ENCODE peak calls at places on chromosomes 7 and 10, in seven cellular contexts. W is fibroblast of pulmonary artery; C is mammary epithelial cell; F is bronchial epithelial cell; N is left lung; B is CD8-positive, alpha-beta memory T cell; Z is A549. Q is an unnamed sample.
A peak's percentile ranks its signal among the peaks of the same experiment; 100 is the strongest.

GRCh38 chr10:124224331-124225028 is 131.1 kb upstream of the CHST15 start:
- DNase-seq in N (no peak), C (peak; percentile 64), W (no peak), B (no peak), F (peak; percentile 10), Z (no peak), Q (no peak)

GRCh38 chr7:36317276-36317675 is 72.4 kb upstream of the ANLN start:
- DNase-seq in F (no peak), B (no peak), W (no peak), Z (no peak), N (no peak), C (no peak), Q (no peak)

GRCh38 chr10:97713351-97713827 is at the start of gene MARVELD1:
- DNase-seq in B (no peak), N (peak; percentile 85), C (peak; percentile 66), W (peak; percentile 85), F (peak; percentile 45), Z (peak; percentile 76), Q (peak; percentile 79)

GRCh38 chr7:40604601-40605438 is 470.0 kb downstream of the SUGCT start:
- DNase-seq in Z (peak; percentile 44), W (peak; percentile 76), C (no peak), N (peak; percentile 89), F (peak; percentile 28), B (no peak), Q (peak; percentile 52)

GRCh38 chr10:34804306-34804705 is 10.8 kb downstream of the PARD3 start:
- DNase-seq in W (no peak), F (peak; percentile 56), C (peak; percentile 65), N (no peak), Z (no peak), B (no peak), Q (no peak)

GRCh38 chr7:44167920-44168319 is 21.3 kb downstream of the GCK start:
- DNase-seq in W (no peak), Z (no peak), N (no peak), F (no peak), C (no peak), B (no peak), Q (no peak)

GRCh38 chr10:50347394-50347802 is 96.1 kb upstream of the ASAH2 start:
- DNase-seq in Z (no peak), C (no peak), N (no peak), W (no peak), F (no peak), B (no peak), Q (no peak)

GRCh38 chr7:45092100-45092930 is 3.5 kb upstream of the NACAD start:
- DNase-seq in W (no peak), Z (peak; percentile 56), B (peak; percentile 7), N (no peak), C (peak; percentile 74), F (peak; percentile 85), Q (no peak)

GRCh38 chr10:43421201-43421507 is 12.2 kb upstream of the HNRNPF start:
- DNase-seq in F (no peak), B (no peak), N (no peak), Z (no peak), C (no peak), W (no peak), Q (no peak)

GRCh38 chr10:101236376-101237079 is 7.3 kb upstream of the LBX1 start:
- DNase-seq in W (no peak), N (no peak), Z (no peak), C (no peak), F (no peak), B (no peak), Q (no peak)

GRCh38 chr10:18737841-18738240 is 78.6 kb downstream of the ARL5B start:
- DNase-seq in Z (no peak), C (no peak), N (no peak), B (no peak), F (no peak), W (no peak), Q (no peak)

GRCh38 chr7:94258856-94259255 is 135.8 kb upstream of the COL1A2 start:
- DNase-seq in B (no peak), Z (no peak), F (no peak), W (no peak), N (no peak), C (no peak), Q (no peak)

GRCh38 chr10:46284286-46285229 is 2.2 kb upstream of the ANTXRL start:
- DNase-seq in F (peak; percentile 57), N (peak; percentile 99), Z (peak; percentile 85), W (peak; percentile 49), B (peak; percentile 81), C (peak; percentile 73), Q (peak; percentile 93)

GRCh38 chr10:70312972-70313371 is 29.2 kb upstream of the NPFFR1 start:
- DNase-seq in N (no peak), Z (no peak), W (peak; percentile 7), F (no peak), C (no peak), B (no peak), Q (no peak)

GRCh38 chr10:124120410-124121061 is 27.1 kb upstream of the CHST15 start:
- DNase-seq in W (no peak), C (no peak), F (no peak), Z (no peak), N (no peak), B (no peak), Q (no peak)

GRCh38 chr7:40793132-40793531 is 658.3 kb downstream of the SUGCT start:
- DNase-seq in F (peak; percentile 28), N (no peak), B (no peak), C (no peak), W (no peak), Z (no peak), Q (no peak)

GRCh38 chr7:141370178-141370577 is 181.0 kb upstream of the AGK start:
- DNase-seq in W (no peak), Z (no peak), C (no peak), F (no peak), B (no peak), N (no peak), Q (no peak)

GRCh38 chr10:79354141-79354540 is 6.9 kb downstream of the PPIF start:
- DNase-seq in N (no peak), F (no peak), Z (no peak), C (no peak), B (no peak), W (no peak), Q (no peak)

GRCh38 chr10:75231672-75232581 is 3.8 kb downstream of the COMTD1 start:
- DNase-seq in C (no peak), N (no peak), B (no peak), Z (no peak), W (no peak), F (no peak), Q (no peak)

GRCh38 chr10:75234017-75234682 is 1.6 kb downstream of the COMTD1 start:
- DNase-seq in C (peak; percentile 95), Z (peak; percentile 90), B (peak; percentile 98), N (peak; percentile 100), F (peak; percentile 80), W (peak; percentile 84), Q (peak; percentile 99)

GRCh38 chr10:75234683-75235374 is 928 bp downstream of the COMTD1 start:
- DNase-seq in W (no peak), N (peak; percentile 88), F (no peak), B (no peak), Z (no peak), C (peak; percentile 38), Q (no peak)

GRCh38 chr10:75235375-75236177 is at the start of gene COMTD1:
- DNase-seq in B (peak; percentile 95), N (peak; percentile 100), Z (peak; percentile 95), W (peak; percentile 88), F (peak; percentile 72), C (peak; percentile 89), Q (peak; percentile 98)

DNA sequence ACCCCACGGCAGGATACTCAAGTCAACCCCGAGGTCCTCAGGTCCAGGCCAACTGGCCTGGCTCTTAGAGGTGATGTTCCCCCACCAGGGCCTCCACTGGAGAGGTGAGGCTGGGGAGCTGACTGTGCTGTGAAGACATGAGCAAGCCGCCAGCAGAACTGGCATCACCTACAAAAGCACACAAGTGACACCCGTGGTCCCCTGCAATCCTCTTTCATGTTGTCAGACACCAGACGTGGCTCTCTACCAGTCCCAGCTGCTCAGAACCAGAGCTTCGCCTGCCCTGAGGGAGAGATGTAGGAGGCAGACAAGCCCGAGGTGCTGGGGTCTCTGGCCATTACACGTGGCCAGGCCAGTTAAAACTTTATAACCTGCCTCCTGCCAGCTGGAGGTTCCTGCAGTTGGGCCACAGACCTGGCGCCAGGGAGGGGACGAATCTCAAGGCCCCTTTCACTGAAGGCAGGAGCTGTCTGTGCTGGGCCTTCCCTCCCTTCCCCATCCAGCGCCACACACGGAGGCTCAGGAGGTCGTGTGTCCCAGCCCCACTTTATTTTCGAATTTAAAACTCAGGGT is 2.2 kb downstream of the COMTD1 start:
- DNase-seq in B (no peak), W (no peak), N (no peak), Z (no peak), F (no peak), C (peak; percentile 20), Q (no peak)
- H3K4me3 ChIP-seq in B (peak overlapping the region; percentile 75), W (no peak overlapping the region), N (no peak overlapping the region), Z (peak overlapping the region; percentile 30), F (peak overlapping the region; percentile 29), C (peak overlapping the region; percentile 44), Q (no peak overlapping the region)

GRCh38 chr10:84308481-84309304 is 19.7 kb upstream of the CCSER2 start:
- DNase-seq in N (no peak), W (peak; percentile 72), B (no peak), C (peak; percentile 24), F (peak; percentile 29), Z (no peak), Q (peak; percentile 73)
- H3K4me3 ChIP-seq in N (no peak overlapping the region), W (no peak overlapping the region), B (no peak overlapping the region), C (no peak overlapping the region), F (no peak overlapping the region), Z (no peak overlapping the region), Q (no peak overlapping the region)

DNA sequence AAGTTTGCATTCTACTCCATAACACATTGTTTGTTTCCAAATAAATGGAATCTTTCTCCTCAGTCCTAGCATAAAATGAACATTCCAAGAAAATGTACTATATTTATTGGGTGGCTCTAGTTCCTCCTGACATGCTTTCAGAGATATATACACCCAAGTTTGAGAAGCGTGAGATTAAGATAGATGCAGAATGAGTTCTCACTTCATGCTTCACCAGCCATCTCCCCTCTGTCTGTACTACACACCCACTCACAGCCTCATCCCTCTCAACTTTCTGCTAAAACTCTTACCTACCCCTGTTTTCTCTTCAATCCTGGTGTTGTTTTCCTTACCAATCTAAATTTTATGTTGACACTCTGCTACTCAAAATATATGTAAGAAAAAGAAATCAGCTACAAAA is 20.0 kb upstream of the ADD3 start:
- DNase-seq in Z (no peak), B (no peak), W (no peak), N (no peak), F (no peak), C (no peak), Q (no peak)
- H3K4me3 ChIP-seq in Z (no peak overlapping the region), B (no peak overlapping the region), W (no peak overlapping the region), N (no peak overlapping the region), F (no peak overlapping the region), C (no peak overlapping the region), Q (no peak overlapping the region)

GRCh38 chr10:112288526-112288925 is 5.3 kb downstream of the TECTB start:
- DNase-seq in C (no peak), B (no peak), Z (no peak), W (no peak), F (no peak), N (no peak), Q (no peak)

GRCh38 chr10:112290054-112290373 is 6.8 kb downstream of the TECTB start:
- DNase-seq in C (no peak), N (no peak), Z (no peak), W (no peak), F (no peak), B (no peak), Q (no peak)

GRCh38 chr10:112286837-112287818 is 3.9 kb downstream of the TECTB start:
- DNase-seq in Z (no peak), C (no peak), B (no peak), N (no peak), F (no peak), W (no peak), Q (no peak)

GRCh38 chr10:112289373-112290053 is 6.3 kb downstream of the TECTB start:
- DNase-seq in F (no peak), Z (no peak), B (no peak), C (no peak), W (no peak), N (no peak), Q (no peak)

GRCh38 chr10:112287844-112288243 is 4.6 kb downstream of the TECTB start:
- DNase-seq in W (no peak), B (no peak), C (no peak), F (no peak), N (no peak), Z (no peak), Q (no peak)
- H3K4me3 ChIP-seq in W (no peak overlapping the region), B (no peak overlapping the region), C (no peak overlapping the region), F (no peak overlapping the region), N (no peak overlapping the region), Z (no peak overlapping the region), Q (no peak overlapping the region)